ENCODE peak calls at places on chromosomes 11 and 22, in six cellular contexts. O is DND-41, A is HCT116, S is GM23338, G is neural progenitor cell, I is GM23248. X is an unnamed sample.

GRCh38 chr11:65852508-65853248 is 5.3 kb downstream of the CFL1 start:
- DNase-seq in G (peak), I (no peak), O (peak), S (no peak), A (no peak), X (no peak)

GRCh38 chr11:27444801-27445215 is 27.8 kb downstream of the LGR4 start:
- DNase-seq in S (peak), G (peak), O (no peak), A (no peak), I (no peak), X (no peak)

GRCh38 chr11:76524919-76525318 is 80.1 kb downstream of the EMSY start:
- DNase-seq in G (no peak), A (peak), O (no peak), S (no peak), I (peak), X (no peak)

GRCh38 chr22:22720724-22721261 is 76.4 kb downstream of the GGTLC2 start:
- DNase-seq in A (no peak), O (no peak), S (no peak), G (no peak), I (peak), X (peak)

GRCh38 chr11:62264004-62264403 is 6.0 kb upstream of the SCGB2A2 start:
- DNase-seq in I (peak), O (no peak), G (no peak), S (no peak), A (no peak), X (no peak)

GRCh38 chr22:43789452-43789851 is 22.7 kb downstream of the EFCAB6 start:
- DNase-seq in S (no peak), I (peak), G (no peak), O (no peak), A (no peak), X (no peak)

GRCh38 chr22:23520875-23521441 is 59.1 kb downstream of the IGLL1 start:
- DNase-seq in A (no peak), G (peak), I (peak), O (no peak), S (no peak), X (no peak)

GRCh38 chr11:72712168-72712721 is 38.0 kb upstream of the PDE2A start:
- DNase-seq in G (peak), I (no peak), S (no peak), A (no peak), O (no peak), X (no peak)

GRCh38 chr11:67641302-67642147 is 2.0 kb upstream of the TBX10 start:
- DNase-seq in G (no peak), S (no peak), I (no peak), O (no peak), A (no peak), X (no peak)

GRCh38 chr22:47160141-47160541 is 397.7 kb downstream of the TBC1D22A start:
- DNase-seq in I (no peak), G (no peak), A (no peak), S (no peak), O (no peak), X (no peak)

GRCh38 chr11:64763804-64764611 is 4.2 kb upstream of the PYGM start:
- DNase-seq in A (no peak), G (peak), I (no peak), S (no peak), O (peak), X (no peak)

GRCh38 chr11:133501643-133502535 is 30.4 kb downstream of the OPCML start:
- DNase-seq in S (no peak), I (no peak), O (no peak), A (no peak), G (peak), X (no peak)

GRCh38 chr11:3959015-3959917 is 103.8 kb downstream of the STIM1 start:
- DNase-seq in S (peak), G (peak), O (no peak), I (peak), A (no peak), X (peak)

GRCh38 chr11:111978028-111978771 is 41.1 kb downstream of the DIXDC1 start:
- DNase-seq in G (peak), A (no peak), I (peak), S (peak), O (no peak), X (no peak)

GRCh38 chr22:25853078-25853477 is 111.1 kb downstream of the MYO18B start:
- DNase-seq in A (no peak), G (no peak), O (no peak), I (peak), S (no peak), X (no peak)

GRCh38 chr11:109209572-109209971 is 212.4 kb upstream of the C11orf87 start:
- DNase-seq in O (no peak), A (no peak), G (no peak), S (no peak), I (no peak), X (no peak)

GRCh38 chr22:40397436-40397835 is 27.0 kb downstream of the SGSM3 start:
- DNase-seq in O (no peak), I (no peak), A (no peak), G (no peak), S (peak), X (no peak)

GRCh38 chr11:122229611-122230386 is 113.8 kb upstream of the BLID start:
- DNase-seq in G (peak), A (no peak), I (no peak), S (peak), O (no peak), X (no peak)

GRCh38 chr11:66718320-66718971 is 10.6 kb downstream of the SPTBN2 start:
- DNase-seq in O (no peak), S (peak), G (no peak), A (no peak), I (no peak), X (no peak)

GRCh38 chr22:32830473-32830872 is 29.0 kb downstream of the TIMP3 start:
- DNase-seq in S (peak), G (peak), I (no peak), A (no peak), O (no peak), X (no peak)

GRCh38 chr22:17998913-17999312 is 25.4 kb downstream of the MICAL3 start:
- DNase-seq in I (no peak), G (no peak), A (no peak), O (no peak), S (no peak), X (no peak)

GRCh38 chr11:68352591-68352990 is 40.2 kb downstream of the LRP5 start:
- DNase-seq in O (no peak), G (no peak), S (no peak), I (no peak), A (no peak), X (no peak)

GRCh38 chr11:35239476-35240075 is 100.6 kb downstream of the CD44 start:
- DNase-seq in O (no peak), S (no peak), G (no peak), I (no peak), A (no peak), X (no peak)

GRCh38 chr11:59141673-59142460 is 789 bp upstream of the FAM111A start:
- DNase-seq in A (no peak), S (peak), O (no peak), I (peak), G (no peak), X (no peak)

GRCh38 chr11:12235945-12236743 is 125.8 kb downstream of the MICAL2 start:
- DNase-seq in S (peak), O (peak), I (peak), G (peak), A (peak), X (peak)

GRCh38 chr22:32661296-32661695 is 140.2 kb upstream of the TIMP3 start:
- DNase-seq in A (no peak), I (peak), O (no peak), G (no peak), S (no peak), X (no peak)

GRCh38 chr11:125564357-125564756 is 4.9 kb upstream of the EI24 start:
- DNase-seq in I (no peak), G (no peak), S (no peak), A (no peak), O (no peak), X (no peak)

GRCh38 chr11:117816151-117816741 is 8.3 kb downstream of the FXYD2 start:
- DNase-seq in O (no peak), G (peak), I (peak), S (peak), A (no peak), X (no peak)

GRCh38 chr11:1619449-1619848 is 2.5 kb downstream of the KRTAP5-4 start:
- DNase-seq in G (no peak), O (no peak), I (peak), A (no peak), S (no peak), X (no peak)

GRCh38 chr11:110793556-110793955 is 81.3 kb upstream of the ARHGAP20 start:
- DNase-seq in I (no peak), S (peak), G (peak), O (no peak), A (no peak), X (no peak)

GRCh38 chr11:111663820-111664219 is 61.6 kb downstream of the SIK2 start:
- DNase-seq in A (no peak), S (no peak), O (no peak), G (no peak), I (peak), X (no peak)

GRCh38 chr11:124483422-124483821 is 37.9 kb upstream of the OR8B8 start:
- DNase-seq in A (no peak), S (peak), I (no peak), G (no peak), O (no peak), X (no peak)

GRCh38 chr11:124482362-124483147 is 37.1 kb upstream of the OR8B8 start:
- DNase-seq in I (peak), O (no peak), A (no peak), S (no peak), G (no peak), X (no peak)

DNA sequence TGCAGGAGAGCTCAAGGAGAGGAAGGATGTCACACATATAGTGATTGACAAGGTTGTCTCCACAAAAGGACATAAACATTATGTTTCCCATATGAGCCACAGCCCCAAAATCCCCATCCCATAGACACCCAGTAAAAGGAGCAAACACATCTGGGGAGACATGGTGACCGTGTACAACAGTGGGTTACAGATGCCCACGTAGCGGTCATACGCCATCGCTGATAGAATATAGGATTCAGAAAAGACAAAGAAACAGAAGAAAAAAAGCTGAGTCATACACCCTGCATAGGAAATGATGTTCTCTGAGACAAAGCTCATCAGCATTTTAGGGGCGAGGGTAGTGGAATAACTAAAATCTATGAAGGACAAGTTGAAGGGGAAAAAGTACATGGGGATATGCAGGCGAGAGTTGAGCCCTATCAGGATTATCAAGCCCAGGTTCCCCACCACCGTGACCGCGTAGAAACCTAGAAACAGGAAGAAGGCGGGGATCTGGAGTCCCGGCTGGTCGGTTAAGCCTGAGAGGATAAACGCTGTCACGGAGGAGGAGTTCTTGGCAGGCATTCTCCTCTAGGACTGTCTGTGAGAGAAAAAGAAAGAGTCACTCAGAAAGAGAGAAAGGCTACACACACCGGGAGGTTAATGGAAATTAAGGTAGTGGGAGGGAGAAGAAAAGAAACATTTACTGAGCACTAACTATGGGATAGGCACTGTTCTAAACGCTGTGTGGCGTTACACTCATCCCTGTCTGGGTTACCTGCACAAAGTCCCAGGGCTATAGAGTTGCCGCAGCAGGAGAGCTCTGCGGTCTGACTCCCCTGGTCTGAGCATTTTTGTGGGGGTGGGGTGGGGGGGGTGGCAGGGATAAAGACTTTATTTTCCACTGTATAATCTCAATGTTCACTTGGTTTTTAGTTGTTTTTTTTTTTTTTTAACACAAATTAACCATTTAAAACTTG is 36.1 kb upstream of the OR8B8 start:
- DNase-seq in S (peak), I (peak), G (peak), O (peak), A (no peak), X (peak)
- H2AFZ ChIP-seq in S (peak), I (peak), G (peak), O (peak), A (peak), X (peak)

GRCh38 chr11:44734982-44735381 is 8.2 kb downstream of the TSPAN18 start:
- DNase-seq in S (no peak), G (no peak), A (no peak), I (no peak), O (no peak), X (no peak)

GRCh38 chr11:44733877-44734276 is 7.1 kb downstream of the TSPAN18 start:
- DNase-seq in S (peak), G (peak), I (no peak), A (no peak), O (no peak), X (no peak)

GRCh38 chr11:44731685-44732411 is 5.1 kb downstream of the TSPAN18 start:
- DNase-seq in O (no peak), S (peak), G (no peak), A (no peak), I (no peak), X (no peak)

GRCh38 chr11:44730775-44731174 is 4.0 kb downstream of the TSPAN18 start:
- DNase-seq in G (no peak), S (no peak), I (no peak), O (no peak), A (no peak), X (no peak)

DNA sequence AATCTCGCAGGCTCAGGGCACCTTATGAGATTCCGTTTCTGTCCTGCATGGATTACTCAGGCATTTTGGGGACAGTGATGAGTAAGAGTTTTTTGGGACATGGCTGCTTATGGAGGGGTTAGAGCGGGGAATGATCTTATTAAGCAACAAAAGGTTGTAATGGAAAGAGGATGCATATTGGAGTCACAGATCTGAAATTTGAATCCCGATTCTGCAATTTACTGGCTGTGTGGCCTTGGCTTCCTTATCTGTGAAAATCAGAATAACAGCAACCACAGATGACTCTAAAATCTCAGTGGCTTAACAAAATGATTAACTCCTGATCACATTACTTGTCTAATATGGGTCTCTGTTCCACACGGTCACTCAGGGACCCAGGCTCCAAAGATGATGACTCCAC is 5.8 kb downstream of the TSPAN18 start:
- DNase-seq in I (no peak), G (no peak), S (no peak), A (no peak), O (no peak), X (no peak)
- H3K27ac ChIP-seq in I (no peak), G (no peak), S (no peak), A (no peak), O (no peak), X (no peak)

GRCh38 chr22:30220338-30221009 is 26.1 kb downstream of the LIF start:
- DNase-seq in O (no peak), S (no peak), I (no peak), G (no peak), A (no peak), X (no peak)

GRCh38 chr22:30222321-30222720 is 24.2 kb downstream of the LIF start:
- DNase-seq in O (no peak), I (no peak), S (no peak), G (no peak), A (no peak), X (no peak)

GRCh38 chr22:30223303-30223702 is 23.3 kb downstream of the LIF start:
- DNase-seq in O (peak), A (no peak), S (no peak), I (no peak), G (no peak), X (no peak)

GRCh38 chr22:30219668-30220278 is 26.8 kb downstream of the LIF start:
- DNase-seq in A (no peak), O (peak), S (no peak), I (no peak), G (no peak), X (no peak)

DNA sequence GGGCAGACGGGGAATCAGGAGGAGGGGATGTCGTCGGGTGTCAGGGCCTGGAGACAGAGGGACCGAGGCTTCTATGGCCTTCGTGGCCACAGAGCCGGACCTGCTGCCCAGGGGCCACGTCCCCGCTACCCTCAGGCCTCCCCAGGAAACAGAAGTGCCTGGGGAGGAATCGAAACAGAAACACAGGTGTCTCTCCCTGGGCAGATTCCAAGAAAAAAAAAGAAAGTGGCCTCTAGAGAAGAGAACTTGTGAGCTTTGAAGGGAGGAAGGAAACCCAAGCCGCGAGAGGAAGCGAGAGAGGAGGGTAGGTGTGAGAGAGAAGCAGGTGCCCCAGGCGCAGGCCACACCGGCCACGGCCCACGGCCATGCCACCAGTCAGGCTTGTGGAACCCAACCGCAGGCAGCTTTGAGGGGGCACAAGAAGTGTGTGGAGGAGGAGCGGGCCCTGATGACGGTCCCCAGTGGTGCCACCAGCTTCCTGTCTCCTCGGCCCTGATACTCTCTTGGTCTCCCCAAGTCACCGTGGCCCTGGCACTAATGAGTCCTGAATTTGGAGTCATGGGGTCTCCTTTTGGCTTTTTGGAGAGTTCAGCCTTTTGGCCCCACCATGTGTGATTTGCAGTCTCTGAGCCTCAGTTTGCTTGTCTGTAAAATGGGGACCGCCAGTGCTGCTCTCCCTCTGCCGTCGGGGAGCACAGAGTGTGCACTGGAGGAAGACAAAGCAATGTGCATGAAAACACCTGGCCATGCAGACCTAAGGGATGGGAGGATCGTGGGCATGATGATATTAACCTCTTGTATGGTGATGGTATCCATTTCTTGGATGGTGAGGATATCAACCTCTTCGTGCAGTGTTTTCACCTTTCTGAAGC is 25.2 kb downstream of the LIF start:
- DNase-seq in O (peak), I (no peak), A (no peak), S (no peak), G (no peak), X (peak)
- H2AFZ ChIP-seq in O (peak), I (no peak), A (no peak), S (no peak), G (no peak), X (no peak)

DNA sequence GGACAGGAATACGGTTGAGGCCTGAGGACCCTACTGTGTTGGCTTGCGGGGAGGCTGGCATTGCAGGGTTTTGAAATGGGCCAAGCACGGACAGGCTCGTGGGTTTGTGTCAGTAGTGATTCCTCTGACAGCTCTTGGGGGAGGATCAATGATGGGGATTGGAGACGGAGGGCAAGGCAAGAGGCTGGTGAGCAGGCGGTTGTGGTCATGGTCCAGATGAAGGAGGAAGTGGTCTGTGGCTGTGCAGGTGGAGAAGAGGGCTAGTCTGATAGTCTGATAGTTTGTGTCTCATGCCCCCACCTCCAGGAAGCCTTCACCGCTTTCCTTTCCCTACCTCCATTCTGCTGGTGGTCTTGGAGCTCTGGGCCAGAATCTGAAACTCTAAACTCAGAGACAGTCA is 3.0 kb downstream of the MAFF start:
- DNase-seq in O (peak), A (no peak), I (peak), G (no peak), S (no peak), X (peak)
- H3K27ac ChIP-seq in O (no peak), A (no peak), I (peak), G (no peak), S (no peak), X (peak)

DNA sequence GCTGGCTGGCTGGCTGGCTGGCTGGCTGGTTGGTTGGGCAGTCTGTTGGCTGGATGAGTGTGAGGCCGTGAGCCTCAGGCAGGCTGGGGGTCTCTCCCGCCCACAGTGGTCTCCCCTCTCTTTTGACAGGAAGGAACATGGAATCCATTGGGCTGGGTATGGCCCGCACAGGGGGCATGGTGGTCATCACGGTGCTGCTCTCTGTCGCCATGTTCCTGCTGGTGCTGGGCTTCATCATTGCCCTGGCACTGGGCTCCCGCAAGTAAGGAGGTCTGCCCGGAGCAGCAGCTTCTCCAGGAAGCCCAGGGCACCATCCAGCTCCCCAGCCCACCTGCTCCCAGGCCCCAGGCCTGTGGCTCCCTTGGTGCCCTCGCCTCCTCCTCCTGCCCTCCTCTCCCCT is 1.9 kb downstream of the UPK2 start:
- DNase-seq in G (no peak), S (no peak), A (no peak), O (no peak), I (no peak), X (no peak)
- H2AFZ ChIP-seq in G (no peak), S (no peak), A (no peak), O (no peak), I (no peak), X (no peak)